ENCODE peak calls at places on chromosome 7, in four cellular contexts. D is stimulated activated CD4-positive, alpha-beta T cell treated with anti-CD3 and anti-CD28 coated beads, Interleukin-12 subunit alpha, Interleukin-12 subunit beta, amount 100 ng/mL, for 24 hours; R is H1; M is lower leg skin. C is an unnamed sample.

GRCh38 chr7:100705341-100705752 is 574 bp upstream of the POP7 start:
- DNase-seq in D (peak), R (peak), M (peak), C (peak)

GRCh38 chr7:132800522-132800921 is 224.3 kb upstream of the PLXNA4 start:
- DNase-seq in D (no peak), R (no peak), M (no peak), C (no peak)

GRCh38 chr7:84998665-84999064 is 188.2 kb downstream of the SEMA3D start:
- DNase-seq in D (no peak), R (no peak), M (no peak), C (no peak)

GRCh38 chr7:33310546-33310945 is 181.2 kb downstream of the BBS9 start:
- DNase-seq in D (no peak), R (no peak), M (no peak), C (no peak)

GRCh38 chr7:54841772-54842707 is 83.0 kb upstream of the SEC61G start:
- DNase-seq in D (no peak), R (no peak), M (no peak), C (no peak)

GRCh38 chr7:28068811-28069216 is 111.8 kb downstream of the JAZF1 start:
- DNase-seq in D (no peak), R (no peak), M (no peak), C (no peak)

GRCh38 chr7:464177-464711 is 55.4 kb downstream of the PDGFA start:
- DNase-seq in D (no peak), R (peak), M (peak), C (no peak)

GRCh38 chr7:31702354-31702753 is 15.3 kb downstream of the PPP1R17 start:
- DNase-seq in D (no peak), R (no peak), M (no peak), C (no peak)